ENCODE peak calls at places on chromosomes 7 and 10, in four cellular contexts. N is naive thymus-derived CD8-positive, alpha-beta T cell; H is CD8-positive, alpha-beta T cell; J is NCI-H1092. P is an unnamed sample.

GRCh38 chr10:121926157-121926556 is 1.7 kb downstream of the ATE1 start:
- DNase-seq in H (no peak), J (no peak), N (no peak), P (no peak)

GRCh38 chr7:1292972-1293830 is 60.5 kb downstream of the UNCX start:
- DNase-seq in H (no peak), J (no peak), N (no peak), P (no peak)

GRCh38 chr10:72753760-72754231 is 61.9 kb downstream of the MCU start:
- DNase-seq in N (no peak), H (no peak), J (no peak), P (no peak)

GRCh38 chr7:39647816-39648215 is 24.4 kb downstream of the RALA start:
- DNase-seq in H (no peak), N (no peak), J (no peak), P (no peak)

GRCh38 chr10:29540016-29540415 is 94.8 kb downstream of the SVIL start:
- DNase-seq in J (no peak), N (no peak), H (no peak), P (no peak)

GRCh38 chr7:129825554-129826267 is 127.0 kb downstream of the UBE2H start:
- DNase-seq in J (peak; percentile 86), N (peak; percentile 91), H (peak; percentile 91), P (peak; percentile 83)

GRCh38 chr7:34672430-34672829 is 14.4 kb downstream of the NPSR1 start:
- DNase-seq in N (no peak), H (no peak), J (no peak), P (no peak)

GRCh38 chr7:155456772-155457543 is 971 bp upstream of the EN2 start:
- DNase-seq in J (peak; percentile 83), N (no peak), H (no peak), P (no peak)

GRCh38 chr10:100370976-100371706 is 24.1 kb downstream of the SCD start:
- DNase-seq in J (no peak), N (peak; percentile 53), H (peak; percentile 50), P (peak; percentile 63)

GRCh38 chr10:132185601-132186487 is 904 bp upstream of the DPYSL4 start:
- DNase-seq in H (peak; percentile 59), J (no peak), N (peak; percentile 58), P (peak; percentile 68)

GRCh38 chr10:124225468-124226270 is 132.3 kb upstream of the CHST15 start:
- DNase-seq in H (peak; percentile 20), N (peak; percentile 20), J (no peak), P (peak; percentile 21)

GRCh38 chr10:33193057-33193866 is 141.2 kb downstream of the NRP1 start:
- DNase-seq in H (peak; percentile 79), N (peak; percentile 46), J (peak; percentile 29), P (peak; percentile 52)

GRCh38 chr7:70380315-70381027 is 751.5 kb upstream of the GALNT17 start:
- DNase-seq in N (no peak), J (no peak), H (no peak), P (no peak)

GRCh38 chr7:8214162-8214897 is 47.6 kb downstream of the ICA1 start:
- DNase-seq in N (no peak), J (no peak), H (no peak), P (no peak)

GRCh38 chr7:107353701-107354100 is 116.2 kb upstream of the GPR22 start:
- DNase-seq in J (no peak), H (no peak), N (no peak), P (no peak)

GRCh38 chr10:65798133-65798532 is 1127.7 kb upstream of the LRRTM3 start:
- DNase-seq in H (no peak), J (no peak), N (no peak), P (no peak)

GRCh38 chr7:48183370-48183743 is 12.1 kb downstream of the ABCA13 start:
- DNase-seq in H (no peak), N (no peak), J (no peak), P (no peak)

GRCh38 chr10:125262920-125263319 is 102.6 kb upstream of the CTBP2 start:
- DNase-seq in J (no peak), H (no peak), N (no peak), P (no peak)